ENCODE peak calls at places on chromosomes 13 and 19, in eight cellular contexts. One of them, this sample, is unnamed.
A peak's percentile ranks its signal among the peaks of the same experiment; 100 is the strongest.

GRCh38 chr19:49157445-49158224 is at the start of gene TRPM4:
- DNase-seq in HTR-8/SVneo: peak; percentile 82
- DNase-seq in endodermal cell: peak; percentile 98
- DNase-seq in activated CD4-positive, alpha-beta T cell treated with anti-CD3 and anti-CD28 coated beads, Interleukin-2, amount 50 U/mL, for 1 hour: peak; percentile 24
- DNase-seq in mesothelial cell of epicardium: peak; percentile 90
- DNase-seq in kidney tubule cell: peak; percentile 79
- DNase-seq in GM19239: no peak
- DNase-seq in substantia nigra: peak; percentile 76
- DNase-seq in this sample: peak; percentile 60

GRCh38 chr13:37047032-37047431 is 12.5 kb downstream of the SUPT20H start:
- DNase-seq in HTR-8/SVneo: no peak
- DNase-seq in endodermal cell: no peak
- DNase-seq in activated CD4-positive, alpha-beta T cell treated with anti-CD3 and anti-CD28 coated beads, Interleukin-2, amount 50 U/mL, for 1 hour: no peak
- DNase-seq in mesothelial cell of epicardium: no peak
- DNase-seq in kidney tubule cell: no peak
- DNase-seq in GM19239: no peak
- DNase-seq in substantia nigra: no peak
- DNase-seq in this sample: no peak

GRCh38 chr19:31979949-31980670 is 365.3 kb upstream of the ZNF507 start:
- DNase-seq in HTR-8/SVneo: no peak
- DNase-seq in endodermal cell: peak; percentile 20
- DNase-seq in activated CD4-positive, alpha-beta T cell treated with anti-CD3 and anti-CD28 coated beads, Interleukin-2, amount 50 U/mL, for 1 hour: no peak
- DNase-seq in mesothelial cell of epicardium: no peak
- DNase-seq in kidney tubule cell: no peak
- DNase-seq in GM19239: no peak
- DNase-seq in substantia nigra: no peak
- DNase-seq in this sample: no peak

GRCh38 chr19:43028866-43029265 is 2.6 kb upstream of the PSG11 start:
- DNase-seq in HTR-8/SVneo: no peak
- DNase-seq in endodermal cell: no peak
- DNase-seq in activated CD4-positive, alpha-beta T cell treated with anti-CD3 and anti-CD28 coated beads, Interleukin-2, amount 50 U/mL, for 1 hour: no peak
- DNase-seq in mesothelial cell of epicardium: no peak
- DNase-seq in kidney tubule cell: no peak
- DNase-seq in GM19239: no peak
- DNase-seq in substantia nigra: no peak
- DNase-seq in this sample: no peak

GRCh38 chr19:56403261-56403660 is 871 bp upstream of the ZNF583 start:
- DNase-seq in HTR-8/SVneo: no peak
- DNase-seq in endodermal cell: no peak
- DNase-seq in activated CD4-positive, alpha-beta T cell treated with anti-CD3 and anti-CD28 coated beads, Interleukin-2, amount 50 U/mL, for 1 hour: no peak
- DNase-seq in mesothelial cell of epicardium: no peak
- DNase-seq in kidney tubule cell: no peak
- DNase-seq in GM19239: no peak
- DNase-seq in substantia nigra: no peak
- DNase-seq in this sample: no peak

GRCh38 chr19:48346161-48346560 is 17.6 kb downstream of the TMEM143 start:
- DNase-seq in HTR-8/SVneo: no peak
- DNase-seq in endodermal cell: no peak
- DNase-seq in activated CD4-positive, alpha-beta T cell treated with anti-CD3 and anti-CD28 coated beads, Interleukin-2, amount 50 U/mL, for 1 hour: no peak
- DNase-seq in mesothelial cell of epicardium: no peak
- DNase-seq in kidney tubule cell: no peak
- DNase-seq in GM19239: no peak
- DNase-seq in substantia nigra: no peak
- DNase-seq in this sample: no peak

GRCh38 chr19:46713781-46714522 is 3.0 kb downstream of the PRKD2 start:
- DNase-seq in HTR-8/SVneo: peak; percentile 97
- DNase-seq in endodermal cell: peak; percentile 97
- DNase-seq in activated CD4-positive, alpha-beta T cell treated with anti-CD3 and anti-CD28 coated beads, Interleukin-2, amount 50 U/mL, for 1 hour: peak; percentile 67
- DNase-seq in mesothelial cell of epicardium: peak; percentile 76
- DNase-seq in kidney tubule cell: peak; percentile 87
- DNase-seq in GM19239: peak; percentile 72
- DNase-seq in substantia nigra: peak; percentile 55
- DNase-seq in this sample: peak; percentile 55

GRCh38 chr19:55670280-55671053 is 4.6 kb upstream of the EPN1 start:
- DNase-seq in HTR-8/SVneo: no peak
- DNase-seq in endodermal cell: peak; percentile 75
- DNase-seq in activated CD4-positive, alpha-beta T cell treated with anti-CD3 and anti-CD28 coated beads, Interleukin-2, amount 50 U/mL, for 1 hour: no peak
- DNase-seq in mesothelial cell of epicardium: no peak
- DNase-seq in kidney tubule cell: peak; percentile 34
- DNase-seq in GM19239: no peak
- DNase-seq in substantia nigra: peak; percentile 16
- DNase-seq in this sample: no peak

GRCh38 chr13:76968041-76968440 is 19.7 kb downstream of the ACOD1 start:
- DNase-seq in HTR-8/SVneo: no peak
- DNase-seq in endodermal cell: peak; percentile 47
- DNase-seq in activated CD4-positive, alpha-beta T cell treated with anti-CD3 and anti-CD28 coated beads, Interleukin-2, amount 50 U/mL, for 1 hour: no peak
- DNase-seq in mesothelial cell of epicardium: no peak
- DNase-seq in kidney tubule cell: no peak
- DNase-seq in GM19239: no peak
- DNase-seq in substantia nigra: no peak
- DNase-seq in this sample: no peak

GRCh38 chr13:48978942-48979601 is 3.4 kb downstream of the FNDC3A start:
- DNase-seq in HTR-8/SVneo: no peak
- DNase-seq in endodermal cell: no peak
- DNase-seq in activated CD4-positive, alpha-beta T cell treated with anti-CD3 and anti-CD28 coated beads, Interleukin-2, amount 50 U/mL, for 1 hour: no peak
- DNase-seq in mesothelial cell of epicardium: no peak
- DNase-seq in kidney tubule cell: no peak
- DNase-seq in GM19239: no peak
- DNase-seq in substantia nigra: no peak
- DNase-seq in this sample: no peak

GRCh38 chr13:43119206-43119605 is 95.8 kb downstream of the DNAJC15 start:
- DNase-seq in HTR-8/SVneo: no peak
- DNase-seq in endodermal cell: no peak
- DNase-seq in activated CD4-positive, alpha-beta T cell treated with anti-CD3 and anti-CD28 coated beads, Interleukin-2, amount 50 U/mL, for 1 hour: no peak
- DNase-seq in mesothelial cell of epicardium: no peak
- DNase-seq in kidney tubule cell: no peak
- DNase-seq in GM19239: no peak
- DNase-seq in substantia nigra: no peak
- DNase-seq in this sample: no peak

GRCh38 chr13:40383132-40383531 is 283.3 kb downstream of the FOXO1 start:
- DNase-seq in HTR-8/SVneo: no peak
- DNase-seq in endodermal cell: peak; percentile 60
- DNase-seq in activated CD4-positive, alpha-beta T cell treated with anti-CD3 and anti-CD28 coated beads, Interleukin-2, amount 50 U/mL, for 1 hour: no peak
- DNase-seq in mesothelial cell of epicardium: no peak
- DNase-seq in kidney tubule cell: no peak
- DNase-seq in GM19239: no peak
- DNase-seq in substantia nigra: no peak
- DNase-seq in this sample: no peak

GRCh38 chr13:34748561-34748960 is 193.5 kb upstream of the NBEA start:
- DNase-seq in HTR-8/SVneo: no peak
- DNase-seq in endodermal cell: no peak
- DNase-seq in activated CD4-positive, alpha-beta T cell treated with anti-CD3 and anti-CD28 coated beads, Interleukin-2, amount 50 U/mL, for 1 hour: no peak
- DNase-seq in mesothelial cell of epicardium: no peak
- DNase-seq in kidney tubule cell: peak; percentile 95
- DNase-seq in GM19239: no peak
- DNase-seq in substantia nigra: no peak
- DNase-seq in this sample: no peak

GRCh38 chr13:65856464-65856863 is 1373.7 kb downstream of the PCDH9 start:
- DNase-seq in HTR-8/SVneo: no peak
- DNase-seq in endodermal cell: no peak
- DNase-seq in activated CD4-positive, alpha-beta T cell treated with anti-CD3 and anti-CD28 coated beads, Interleukin-2, amount 50 U/mL, for 1 hour: no peak
- DNase-seq in mesothelial cell of epicardium: no peak
- DNase-seq in kidney tubule cell: peak; percentile 2
- DNase-seq in GM19239: no peak
- DNase-seq in substantia nigra: no peak
- DNase-seq in this sample: no peak

GRCh38 chr13:37485766-37486165 is 112.8 kb downstream of the POSTN start:
- DNase-seq in HTR-8/SVneo: no peak
- DNase-seq in endodermal cell: no peak
- DNase-seq in activated CD4-positive, alpha-beta T cell treated with anti-CD3 and anti-CD28 coated beads, Interleukin-2, amount 50 U/mL, for 1 hour: no peak
- DNase-seq in mesothelial cell of epicardium: no peak
- DNase-seq in kidney tubule cell: peak; percentile 1
- DNase-seq in GM19239: no peak
- DNase-seq in substantia nigra: no peak
- DNase-seq in this sample: no peak